ENCODE peak calls at places on chromosome 22, in four cellular contexts. A is right lobe of liver, O is cardiac muscle cell, R is left ventricle myocardium inferior. W is an unnamed sample.

GRCh38 chr22:22125028-22125578 is 119.5 kb upstream of the VPREB1 start:
- DNase-seq in R (no peak), A (no peak), O (no peak), W (no peak)

GRCh38 chr22:42719133-42719532 is 1.5 kb downstream of the A4GALT start:
- DNase-seq in O (no peak), A (no peak), R (no peak), W (peak)

GRCh38 chr22:34608716-34609115 is 457.2 kb upstream of the ISX start:
- DNase-seq in O (no peak), A (no peak), R (no peak), W (no peak)

GRCh38 chr22:36136475-36136874 is 24.1 kb downstream of the APOL3 start:
- DNase-seq in A (no peak), R (no peak), O (no peak), W (no peak)

GRCh38 chr22:46791201-46791731 is 28.8 kb downstream of the TBC1D22A start:
- DNase-seq in A (no peak), R (no peak), O (no peak), W (peak)

GRCh38 chr22:24146190-24146616 is 35.1 kb upstream of the SUSD2 start:
- DNase-seq in A (no peak), O (peak), R (no peak), W (peak)

GRCh38 chr22:24803064-24803542 is 2.9 kb upstream of the SGSM1 start:
- DNase-seq in O (peak), R (peak), A (peak), W (peak)

GRCh38 chr22:28299760-28300159 is 379.9 kb downstream of the TTC28 start:
- DNase-seq in O (peak), R (peak), A (no peak), W (no peak)

GRCh38 chr22:19596680-19597398 is 72.6 kb upstream of the CLDN5 start:
- DNase-seq in O (no peak), R (no peak), A (no peak), W (no peak)

GRCh38 chr22:39270792-39271191 is 26.0 kb upstream of the PDGFB start:
- DNase-seq in A (no peak), O (no peak), R (no peak), W (no peak)

GRCh38 chr22:31337178-31337577 is 9.0 kb downstream of the PATZ1 start:
- DNase-seq in O (no peak), R (no peak), A (peak), W (no peak)

GRCh38 chr22:36470162-36470993 is 11.1 kb downstream of the TXN2 start:
- DNase-seq in R (peak), A (peak), O (peak), W (peak)

GRCh38 chr22:16819249-16819648 is 6.0 kb downstream of the XKR3 start:
- DNase-seq in R (no peak), O (no peak), A (no peak), W (no peak)

GRCh38 chr22:27959335-27960090 is 40.5 kb upstream of the PITPNB start:
- DNase-seq in O (peak), A (no peak), R (no peak), W (no peak)

GRCh38 chr22:38016182-38017078 is 32.1 kb upstream of the SOX10 start:
- DNase-seq in R (peak), A (no peak), O (no peak), W (no peak)

GRCh38 chr22:46732513-46732912 is 5.5 kb downstream of the CERK start:
- DNase-seq in A (no peak), O (no peak), R (no peak), W (no peak)

GRCh38 chr22:50672471-50673230 is at the start of gene SHANK3:
- DNase-seq in R (peak), O (no peak), A (peak), W (no peak)

GRCh38 chr22:22138915-22139314 is 105.7 kb upstream of the VPREB1 start:
- DNase-seq in O (no peak), A (no peak), R (no peak), W (no peak)

GRCh38 chr22:46747646-46748045 is 9.6 kb upstream of the CERK start:
- DNase-seq in A (peak), R (no peak), O (no peak), W (no peak)

GRCh38 chr22:19178065-19178658 is 374 bp downstream of the SLC25A1 start:
- DNase-seq in R (peak), A (no peak), O (peak), W (no peak)

GRCh38 chr22:36816635-36817428 is at the start of gene PVALB:
- DNase-seq in A (no peak), O (peak), R (peak), W (no peak)

GRCh38 chr22:41846268-41847002 is 13.5 kb downstream of the SREBF2 start:
- DNase-seq in O (no peak), A (no peak), R (no peak), W (no peak)

GRCh38 chr22:34105461-34106062 is 185.3 kb upstream of the LARGE1 start:
- DNase-seq in R (peak), A (peak), O (peak), W (peak)

GRCh38 chr22:17369553-17370035 is 334 bp downstream of the CECR2 start:
- DNase-seq in O (peak), R (peak), A (peak), W (peak)

GRCh38 chr22:24728790-24729637 is 45.5 kb downstream of the PIWIL3 start:
- DNase-seq in R (peak), A (no peak), O (peak), W (no peak)

GRCh38 chr22:32058656-32059280 is 15.7 kb downstream of the SLC5A1 start:
- DNase-seq in A (no peak), O (peak), R (no peak), W (no peak)

GRCh38 chr22:37428649-37429586 is 1.6 kb upstream of the ELFN2 start:
- DNase-seq in R (peak), A (peak), O (peak), W (peak)

GRCh38 chr22:27461470-27461869 is 340.1 kb downstream of the MN1 start:
- DNase-seq in O (peak), A (no peak), R (no peak), W (no peak)

GRCh38 chr22:47202819-47203553 is 440.5 kb downstream of the TBC1D22A start:
- DNase-seq in R (no peak), O (no peak), A (no peak), W (no peak)

GRCh38 chr22:30444632-30445437 is 19.3 kb downstream of the MTFP1 start:
- DNase-seq in O (peak), A (no peak), R (no peak), W (peak)

GRCh38 chr22:27224485-27225364 is 567.3 kb downstream of the MIAT start:
- DNase-seq in O (no peak), A (no peak), R (peak), W (no peak)

GRCh38 chr22:29152045-29152380 is 53.7 kb upstream of the EMID1 start:
- DNase-seq in O (no peak), A (no peak), R (no peak), W (no peak)

GRCh38 chr22:20536590-20537324 is 29.3 kb downstream of the MED15 start:
- DNase-seq in R (peak), O (no peak), A (no peak), W (no peak)

GRCh38 chr22:45312856-45313255 is 3.1 kb downstream of the FAM118A start:
- DNase-seq in R (no peak), O (no peak), A (no peak), W (no peak)

GRCh38 chr22:35419756-35420155 is 19.8 kb downstream of the MCM5 start:
- DNase-seq in A (no peak), R (no peak), O (no peak), W (no peak)

GRCh38 chr22:39179841-39180335 is 27.4 kb upstream of the CBX7 start:
- DNase-seq in R (no peak), O (no peak), A (no peak), W (no peak)

GRCh38 chr22:37178350-37179125 is 9.5 kb downstream of the C1QTNF6 start:
- DNase-seq in O (no peak), R (no peak), A (peak), W (no peak)

GRCh38 chr22:20013382-20013871 is 3.2 kb downstream of the ARVCF start:
- DNase-seq in A (peak), O (peak), R (peak), W (peak)

GRCh38 chr22:48957987-48958321 is 869.7 kb downstream of the BRD1 start:
- DNase-seq in R (no peak), A (no peak), O (no peak), W (no peak)

GRCh38 chr22:48959496-48959895 is 868.2 kb downstream of the BRD1 start:
- DNase-seq in A (no peak), R (no peak), O (no peak), W (no peak)

GRCh38 chr22:48955351-48956311 is 872.0 kb downstream of the BRD1 start:
- DNase-seq in O (no peak), A (no peak), R (no peak), W (no peak)

GRCh38 chr22:48954781-48955311 is 872.8 kb downstream of the BRD1 start:
- DNase-seq in A (no peak), O (no peak), R (no peak), W (no peak)

DNA sequence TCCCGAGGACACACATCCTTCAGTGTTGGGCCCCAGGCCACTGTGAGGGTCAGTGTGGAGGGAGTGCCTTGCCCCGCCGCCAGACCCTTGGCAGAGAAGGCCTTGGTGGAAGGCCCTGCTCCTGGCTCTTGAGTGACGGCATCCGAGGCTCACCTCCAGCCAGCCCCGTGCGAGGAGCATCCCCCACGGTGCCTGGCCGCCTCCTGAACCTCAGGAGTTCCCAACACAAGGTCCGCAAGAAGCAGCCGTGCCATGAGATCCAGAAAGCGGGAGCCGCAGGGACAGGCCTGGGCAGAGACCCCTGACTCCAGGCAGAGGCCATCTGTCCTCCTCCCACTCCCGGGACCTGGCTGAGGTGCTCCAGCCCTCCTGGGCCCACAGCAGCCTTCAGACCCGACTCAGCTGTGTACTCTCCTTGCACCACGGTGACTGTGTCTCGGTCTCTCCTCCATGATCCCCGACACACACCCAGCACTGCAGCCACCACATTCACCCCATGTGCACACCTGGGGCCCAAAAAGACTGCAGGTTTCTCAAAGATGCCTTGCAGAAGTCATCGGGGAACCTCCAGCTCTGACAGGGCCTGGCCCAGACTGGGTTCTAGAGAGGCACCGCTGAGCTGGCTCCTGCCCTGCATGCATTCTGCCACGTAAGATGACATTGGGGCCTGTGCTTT is 870.2 kb downstream of the BRD1 start:
- DNase-seq in A (no peak), O (no peak), R (no peak), W (no peak)
- H3K4me3 ChIP-seq in A (no peak), O (no peak), R (no peak), W (no peak)

GRCh38 chr22:40346178-40347064 is at the start of gene ADSL:
- DNase-seq in R (peak), A (peak), O (peak), W (peak)
- TF ChIP-seq CTCF in R (peak), A (peak), O (no peak), W (no peak)

GRCh38 chr22:44029069-44029468 is 5.0 kb downstream of the PARVB start:
- DNase-seq in O (no peak), A (no peak), R (no peak), W (no peak)

GRCh38 chr22:44028091-44028490 is 4.0 kb downstream of the PARVB start:
- DNase-seq in R (no peak), O (no peak), A (no peak), W (no peak)

GRCh38 chr22:44025171-44026065 is 1.3 kb downstream of the PARVB start:
- DNase-seq in O (no peak), A (peak), R (peak), W (peak)

GRCh38 chr22:44026066-44026629 is 2.0 kb downstream of the PARVB start:
- DNase-seq in R (no peak), O (no peak), A (no peak), W (peak)

DNA sequence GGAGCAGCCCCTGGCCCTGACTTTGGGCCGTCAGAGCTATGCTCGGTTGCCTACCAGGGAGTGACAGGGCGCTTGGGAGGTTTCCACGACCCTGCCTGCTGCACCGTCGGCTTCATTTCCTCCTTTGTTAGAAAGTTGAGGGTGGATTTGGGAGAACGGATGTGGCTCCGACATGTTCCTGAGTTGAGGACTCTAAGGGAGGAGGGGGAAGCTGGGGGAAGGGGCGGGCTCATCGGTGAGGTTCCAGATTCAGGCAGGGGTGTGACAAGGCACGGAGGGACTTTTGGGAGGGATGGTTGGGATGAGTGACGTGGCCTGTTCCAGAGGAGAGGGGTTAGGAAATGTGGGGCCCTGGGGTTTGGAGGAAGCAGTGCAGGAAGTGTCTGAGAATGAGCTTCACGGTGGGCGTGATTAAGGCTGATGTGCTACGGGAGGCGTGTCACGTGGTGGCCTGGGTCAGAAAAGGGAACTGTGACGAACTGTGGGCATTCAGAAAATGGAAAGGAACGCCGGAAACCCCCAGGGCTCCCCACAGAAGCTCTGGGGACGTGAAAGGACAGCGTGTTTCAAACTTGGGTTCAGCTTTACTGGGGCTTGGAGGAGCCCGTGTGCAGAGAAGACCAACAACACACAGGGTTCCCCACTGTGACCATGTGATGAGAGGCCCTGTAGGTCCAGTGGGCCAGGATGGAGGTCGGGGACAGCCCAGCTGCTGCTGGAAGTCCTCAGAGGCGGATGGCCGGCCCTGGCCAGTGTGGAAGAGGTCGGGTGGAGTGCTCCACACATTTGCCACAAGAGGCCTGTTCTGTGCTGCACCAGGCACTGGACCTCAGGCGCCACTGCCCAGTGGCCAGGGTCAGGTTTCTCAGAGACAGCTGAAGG is 2.8 kb downstream of the PARVB start:
- DNase-seq in A (peak), R (peak), O (no peak), W (peak)
- H3K4me3 ChIP-seq in A (peak), R (peak), O (no peak), W (peak)

GRCh38 chr22:25996669-25997068 is 172.6 kb upstream of the SEZ6L start:
- DNase-seq in O (no peak), R (no peak), A (no peak), W (no peak)

GRCh38 chr22:25998118-25998775 is 171.0 kb upstream of the SEZ6L start:
- DNase-seq in R (no peak), O (no peak), A (no peak), W (no peak)

GRCh38 chr22:25987948-25988347 is 181.3 kb upstream of the SEZ6L start:
- DNase-seq in A (no peak), R (no peak), O (no peak), W (peak)

GRCh38 chr22:25990940-25991339 is 178.3 kb upstream of the SEZ6L start:
- DNase-seq in O (no peak), R (no peak), A (no peak), W (no peak)

DNA sequence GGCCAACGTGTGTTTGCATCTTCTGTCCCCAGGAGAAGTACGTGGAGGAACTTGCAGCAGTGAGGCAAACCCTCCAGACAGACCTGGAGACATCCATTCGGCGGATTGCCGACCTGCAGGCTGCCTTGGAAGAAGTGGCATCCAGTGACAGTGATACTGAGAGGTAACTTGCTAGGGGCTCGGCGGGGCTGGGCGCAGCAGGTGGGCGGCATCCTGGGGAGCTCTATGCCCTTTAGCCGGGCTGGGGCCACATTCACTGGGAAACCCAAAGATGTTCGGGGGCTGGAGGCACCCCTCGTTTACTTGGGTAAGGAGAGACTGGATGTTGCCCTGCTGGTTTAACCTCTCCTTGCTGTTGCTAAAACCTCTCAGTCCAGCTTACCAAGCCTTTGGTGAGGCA is 176.9 kb upstream of the SEZ6L start:
- DNase-seq in R (no peak), A (no peak), O (no peak), W (no peak)
- TF ChIP-seq CTCF in R (no peak), A (no peak), O (no peak), W (no peak)

GRCh38 chr22:48321986-48322545 is 1505.6 kb downstream of the BRD1 start:
- DNase-seq in O (no peak), R (no peak), A (no peak), W (no peak)

GRCh38 chr22:48320048-48320655 is 1507.5 kb downstream of the BRD1 start:
- DNase-seq in R (no peak), O (no peak), A (peak), W (no peak)

GRCh38 chr22:48320671-48321515 is 1506.8 kb downstream of the BRD1 start:
- DNase-seq in O (no peak), R (no peak), A (no peak), W (no peak)

GRCh38 chr22:48323746-48324145 is 1503.9 kb downstream of the BRD1 start:
- DNase-seq in A (no peak), O (no peak), R (no peak), W (no peak)

GRCh38 chr22:48322907-48323306 is 1504.8 kb downstream of the BRD1 start:
- DNase-seq in A (no peak), R (no peak), O (no peak), W (no peak)
- H3K4me3 ChIP-seq in A (no peak), R (no peak), O (no peak), W (no peak)

W was measured in GM12865.